ENCODE peak calls at places on chromosomes 2 and 18, in seven cellular contexts. C, P, D, I, Q, K and T are unnamed samples.

GRCh38 chr2:111704246-111704645 is 179.7 kb downstream of the ANAPC1 start:
- DNase-seq in I (no peak), D (no peak), Q (no peak), P (no peak), K (no peak), C (no peak), T (no peak)

GRCh38 chr2:46434851-46435273 is 44.5 kb upstream of the TMEM247 start:
- DNase-seq in C (no peak), D (no peak), P (no peak), I (no peak), Q (no peak), K (no peak), T (no peak)

GRCh38 chr2:101125799-101126198 is 25.4 kb downstream of the TBC1D8 start:
- DNase-seq in Q (no peak), C (no peak), K (no peak), P (no peak), I (no peak), D (no peak), T (no peak)

GRCh38 chr18:63265322-63265721 is 54.2 kb downstream of the BCL2 start:
- DNase-seq in K (no peak), C (no peak), D (no peak), I (no peak), P (no peak), Q (no peak), T (no peak)

GRCh38 chr18:77208969-77209368 is 40.7 kb upstream of the GALR1 start:
- DNase-seq in P (no peak), C (peak), Q (peak), D (peak), K (peak), I (no peak), T (no peak)

GRCh38 chr18:52667388-52667787 is 327.4 kb downstream of the DCC start:
- DNase-seq in D (no peak), K (no peak), P (no peak), I (no peak), C (no peak), Q (no peak), T (no peak)

GRCh38 chr2:118565301-118565700 is 282.1 kb downstream of the EN1 start:
- DNase-seq in C (no peak), I (no peak), D (no peak), K (no peak), P (no peak), Q (no peak), T (no peak)

GRCh38 chr2:124978597-124978996 is 953.5 kb downstream of the CNTNAP5 start:
- DNase-seq in D (no peak), P (no peak), C (no peak), K (no peak), I (no peak), Q (no peak), T (no peak)

GRCh38 chr2:206693399-206694137 is 24.6 kb downstream of the DYTN start:
- DNase-seq in I (no peak), D (peak), C (peak), K (peak), Q (no peak), P (no peak), T (peak)

GRCh38 chr2:9696731-9697130 is 65.9 kb upstream of the YWHAQ start:
- DNase-seq in Q (no peak), I (no peak), P (no peak), K (no peak), C (no peak), D (no peak), T (no peak)

GRCh38 chr2:16553222-16553621 is 112.4 kb downstream of the CYRIA start:
- DNase-seq in K (peak), P (no peak), D (peak), Q (peak), C (peak), I (peak), T (no peak)

GRCh38 chr18:2050702-2051201 is 520.6 kb downstream of the METTL4 start:
- DNase-seq in C (no peak), K (no peak), D (no peak), I (peak), Q (no peak), P (no peak), T (no peak)

GRCh38 chr18:9048808-9049494 is 53.5 kb upstream of the NDUFV2 start:
- DNase-seq in D (no peak), I (no peak), Q (no peak), C (no peak), K (no peak), P (no peak), T (no peak)

GRCh38 chr2:138846216-138846821 is 66.1 kb upstream of the NXPH2 start:
- DNase-seq in C (no peak), P (no peak), D (peak), Q (no peak), K (no peak), I (no peak), T (no peak)

GRCh38 chr2:1681323-1682310 is 62.7 kb downstream of the PXDN start:
- DNase-seq in K (no peak), I (no peak), Q (no peak), C (no peak), P (no peak), D (no peak), T (no peak)

GRCh38 chr2:187982668-187983067 is 309.0 kb upstream of the GULP1 start:
- DNase-seq in D (no peak), C (no peak), P (no peak), Q (peak), K (peak), I (no peak), T (no peak)

GRCh38 chr2:23627236-23627990 is 242.4 kb downstream of the KLHL29 start:
- DNase-seq in Q (no peak), K (no peak), I (no peak), P (no peak), C (no peak), D (no peak), T (no peak)

GRCh38 chr18:39753178-39753577 is 2187.6 kb upstream of the CELF4 start:
- DNase-seq in D (no peak), C (no peak), Q (no peak), I (no peak), K (no peak), P (no peak), T (no peak)

GRCh38 chr2:202035941-202036372 is 2.3 kb downstream of the FZD7 start:
- DNase-seq in I (no peak), K (no peak), P (no peak), C (no peak), Q (no peak), D (no peak), T (no peak)

GRCh38 chr2:189658281-189658680 is 3.0 kb upstream of the ASNSD1 start:
- DNase-seq in I (no peak), D (peak), Q (no peak), K (no peak), C (peak), P (no peak), T (peak)

GRCh38 chr2:105836840-105837692 is 92.4 kb downstream of the NCK2 start:
- DNase-seq in Q (no peak), I (no peak), K (no peak), D (no peak), P (no peak), C (no peak), T (peak)

GRCh38 chr2:203949228-203949627 is 12.7 kb downstream of the ICOS start:
- DNase-seq in K (no peak), C (no peak), D (no peak), P (no peak), I (no peak), Q (no peak), T (no peak)

GRCh38 chr18:63336366-63337099 is 17.0 kb upstream of the BCL2 start:
- DNase-seq in K (no peak), C (no peak), P (no peak), I (no peak), Q (no peak), D (no peak), T (no peak)

GRCh38 chr18:70709124-70709523 is 420.3 kb downstream of the SOCS6 start:
- DNase-seq in K (no peak), I (no peak), Q (no peak), P (no peak), D (no peak), C (no peak), T (peak)

GRCh38 chr2:163731735-163732134 is 4.1 kb downstream of the FIGN start:
- DNase-seq in C (no peak), Q (no peak), I (no peak), P (no peak), K (no peak), D (no peak), T (no peak)

GRCh38 chr2:64177315-64177714 is 33.1 kb upstream of the PELI1 start:
- DNase-seq in Q (no peak), D (no peak), I (no peak), K (no peak), P (no peak), C (no peak), T (no peak)

GRCh38 chr2:152500777-152501176 is 165.8 kb downstream of the FMNL2 start:
- DNase-seq in P (no peak), Q (no peak), I (no peak), K (no peak), D (no peak), C (no peak), T (no peak)

GRCh38 chr18:74511823-74512222 is 15.7 kb downstream of the CNDP2 start:
- DNase-seq in Q (no peak), C (no peak), K (no peak), P (no peak), I (no peak), D (no peak), T (no peak)